ENCODE peak calls at places on chromosomes 1 and 21, in eight cellular contexts. T is AG09309, K is body of pancreas, D is H1, G is lower leg skin, N is BE2C, L is adrenal gland, M is GM12865. Q is an unnamed sample.

GRCh38 chr1:179036844-179037465 is 11.3 kb downstream of the FAM20B start:
- DNase-seq in T (no peak), K (no peak), D (no peak), G (no peak), N (no peak), L (no peak), M (peak; percentile 74), Q (no peak)

GRCh38 chr1:219460561-219461511 is 152.1 kb downstream of the ZC3H11B start:
- DNase-seq in T (peak; percentile 70), K (no peak), D (no peak), G (no peak), N (no peak), L (no peak), M (peak; percentile 86), Q (peak; percentile 43)

GRCh38 chr1:207910678-207911354 is at the start of gene CD34:
- DNase-seq in T (no peak), K (no peak), D (peak; percentile 72), G (peak; percentile 56), N (peak; percentile 50), L (no peak), M (no peak), Q (no peak)

GRCh38 chr1:206111528-206111927 is 5.7 kb downstream of the AVPR1B start:
- DNase-seq in T (no peak), K (no peak), D (peak; percentile 20), G (no peak), N (no peak), L (no peak), M (no peak), Q (no peak)

GRCh38 chr1:30381266-30381665 is 342.1 kb downstream of the MATN1 start:
- DNase-seq in T (no peak), K (no peak), D (no peak), G (no peak), N (no peak), L (no peak), M (no peak), Q (no peak)

GRCh38 chr1:66160719-66161118 is 368.0 kb downstream of the PDE4B start:
- DNase-seq in T (no peak), K (no peak), D (no peak), G (no peak), N (no peak), L (no peak), M (no peak), Q (no peak)

GRCh38 chr1:55723001-55723400 is 507.8 kb upstream of the USP24 start:
- DNase-seq in T (no peak), K (no peak), D (no peak), G (no peak), N (no peak), L (no peak), M (no peak), Q (no peak)

GRCh38 chr21:43827015-43827611 is 37.7 kb downstream of the RRP1 start:
- DNase-seq in T (peak; percentile 17), K (no peak), D (no peak), G (no peak), N (no peak), L (peak; percentile 78), M (no peak), Q (no peak)

GRCh38 chr1:28371011-28371378 is 1.5 kb downstream of the PHACTR4 start:
- DNase-seq in T (no peak), K (no peak), D (no peak), G (no peak), N (no peak), L (no peak), M (no peak), Q (no peak)

GRCh38 chr1:209743145-209743482 is 12.7 kb upstream of the TRAF3IP3 start:
- DNase-seq in T (peak; percentile 57), K (peak; percentile 22), D (no peak), G (no peak), N (no peak), L (peak; percentile 27), M (no peak), Q (peak; percentile 54)

GRCh38 chr1:19885821-19886220 is 3.6 kb downstream of the OTUD3 start:
- DNase-seq in T (no peak), K (no peak), D (no peak), G (no peak), N (no peak), L (no peak), M (no peak), Q (no peak)

GRCh38 chr1:205237526-205238484 is 10.1 kb downstream of the TMCC2 start:
- DNase-seq in T (no peak), K (no peak), D (no peak), G (no peak), N (no peak), L (no peak), M (peak; percentile 41), Q (no peak)

GRCh38 chr1:110875216-110875731 is 2.3 kb downstream of the CD53 start:
- DNase-seq in T (no peak), K (no peak), D (no peak), G (no peak), N (no peak), L (no peak), M (peak; percentile 85), Q (no peak)

GRCh38 chr1:110877776-110878175 is 4.8 kb downstream of the CD53 start:
- DNase-seq in T (no peak), K (no peak), D (no peak), G (no peak), N (no peak), L (no peak), M (no peak), Q (no peak)

GRCh38 chr1:110877364-110877763 is 4.4 kb downstream of the CD53 start:
- DNase-seq in T (no peak), K (no peak), D (no peak), G (no peak), N (no peak), L (no peak), M (no peak), Q (no peak)

GRCh38 chr1:110878993-110879392 is 6.0 kb downstream of the CD53 start:
- DNase-seq in T (no peak), K (no peak), D (no peak), G (no peak), N (no peak), L (no peak), M (no peak), Q (no peak)

DNA sequence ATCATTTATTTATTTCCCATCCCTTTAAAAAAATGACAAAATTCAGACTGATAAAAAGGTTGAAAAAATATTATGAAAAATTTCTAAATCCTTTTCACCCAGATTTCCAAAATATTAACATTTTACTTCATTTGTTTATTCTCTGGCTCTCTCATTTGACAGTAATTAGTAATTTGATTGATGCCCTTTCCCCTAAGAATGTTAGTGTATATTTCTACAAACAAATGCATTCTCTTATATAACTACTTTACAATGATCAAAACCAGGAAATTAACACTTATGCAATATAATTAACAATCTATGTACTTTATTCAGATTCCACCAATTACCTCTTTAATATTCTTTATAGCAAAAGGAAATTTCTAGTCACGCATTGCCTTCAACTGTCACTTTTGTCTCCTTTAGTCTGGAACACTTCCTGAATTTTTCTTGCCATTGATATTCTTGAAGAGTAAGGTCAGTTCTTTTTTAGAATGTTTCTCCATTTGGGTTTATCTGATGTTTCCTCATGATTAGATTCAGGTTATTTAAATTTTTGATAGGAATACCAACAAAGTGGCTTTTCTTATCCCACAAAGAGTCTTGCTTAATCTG is 3.9 kb downstream of the CD53 start:
- DNase-seq in T (no peak), K (no peak), D (no peak), G (no peak), N (no peak), L (no peak), M (no peak), Q (no peak)
- H3K4me3 ChIP-seq in T (no peak overlapping the region), K (no peak overlapping the region), D (no peak overlapping the region), G (no peak overlapping the region), N (no peak overlapping the region), L (no peak overlapping the region), M (peak overlapping the region; percentile 82), Q (no peak overlapping the region)

GRCh38 chr21:38771536-38771935 is 34.2 kb upstream of the ETS2 start:
- DNase-seq in T (no peak), K (no peak), D (no peak), G (no peak), N (no peak), L (no peak), M (no peak), Q (no peak)

GRCh38 chr21:38769253-38769780 is 36.4 kb upstream of the ETS2 start:
- DNase-seq in T (no peak), K (no peak), D (no peak), G (no peak), N (no peak), L (no peak), M (no peak), Q (peak; percentile 81)

GRCh38 chr21:38770660-38771059 is 35.1 kb upstream of the ETS2 start:
- DNase-seq in T (no peak), K (no peak), D (no peak), G (no peak), N (no peak), L (no peak), M (no peak), Q (no peak)

GRCh38 chr21:38766987-38767722 is 38.6 kb upstream of the ETS2 start:
- DNase-seq in T (no peak), K (peak; percentile 32), D (no peak), G (no peak), N (no peak), L (no peak), M (peak; percentile 94), Q (no peak)

GRCh38 chr21:38768385-38769071 is 37.2 kb upstream of the ETS2 start:
- DNase-seq in T (no peak), K (no peak), D (no peak), G (no peak), N (no peak), L (no peak), M (peak; percentile 38), Q (peak; percentile 96)
- TF ChIP-seq CTCF in T (no peak), K (no peak), D (no peak), G (no peak), N (no peak), L (no peak), M (no peak), Q (no peak)

GRCh38 chr21:42656872-42657271 is 3.5 kb downstream of the PDE9A start:
- DNase-seq in T (no peak), K (no peak), D (no peak), G (no peak), N (no peak), L (no peak), M (no peak), Q (no peak)
- H3K4me3 ChIP-seq in T (no peak overlapping the region), K (no peak overlapping the region), D (no peak overlapping the region), G (no peak overlapping the region), N (no peak overlapping the region), L (no peak overlapping the region), M (no peak overlapping the region), Q (no peak overlapping the region)

DNA sequence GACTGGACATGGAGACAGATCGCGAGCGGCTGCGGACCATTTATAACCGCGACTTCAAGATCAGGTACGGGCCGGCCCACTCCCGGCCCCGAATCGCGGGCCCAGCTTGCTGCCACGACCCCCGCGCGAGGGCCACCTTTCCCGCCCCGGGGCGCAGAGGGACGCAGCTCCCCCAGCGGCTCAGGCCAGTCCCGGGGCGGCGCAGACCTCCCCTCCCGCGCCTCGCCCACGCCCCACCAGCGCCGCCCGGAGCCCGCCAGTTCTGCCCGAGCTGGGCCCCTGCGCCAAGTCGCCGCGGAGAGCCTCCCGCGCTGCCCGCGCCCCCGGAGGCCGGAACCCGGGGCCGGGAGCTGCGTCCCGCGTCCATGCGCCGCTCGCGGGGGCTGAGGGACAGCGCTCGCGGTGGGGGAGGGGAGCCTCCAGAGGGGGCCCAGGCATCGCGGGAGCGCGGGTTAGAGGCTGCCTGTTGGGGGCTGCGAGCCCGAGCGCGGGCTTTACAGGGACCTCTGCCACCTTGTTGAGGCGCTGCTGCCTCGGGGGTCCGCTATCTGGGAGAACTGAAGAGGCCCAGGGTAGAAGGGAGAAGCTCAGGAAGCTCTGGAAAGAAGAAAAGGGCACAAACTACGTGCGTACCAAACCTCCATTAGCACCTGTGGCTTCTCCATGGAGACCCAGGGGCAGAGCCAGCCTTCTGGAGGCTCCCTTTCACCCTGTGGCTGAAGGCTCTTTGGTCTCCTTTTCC is 698 bp downstream of the MOV10 start:
- DNase-seq in T (no peak), K (peak; percentile 58), D (peak; percentile 83), G (no peak), N (peak; percentile 72), L (peak; percentile 61), M (no peak), Q (no peak)
- TF ChIP-seq CTCF in T (no peak), K (no peak), D (no peak), G (no peak), N (no peak), L (no peak), M (peak; percentile 12), Q (peak; percentile 5)